ENCODE peak calls at places on chromosomes 11 and 22, in six cellular contexts. One of them, this sample, is unnamed.

GRCh38 chr11:6365659-6366058 is 24.6 kb upstream of the SMPD1 start:
- DNase-seq in brain microvascular endothelial cell: no peak
- DNase-seq in fibroblast of lung: no peak
- DNase-seq in caudate nucleus: no peak
- DNase-seq in SW 1271: no peak
- DNase-seq in T-helper 9 cell: no peak
- DNase-seq in this sample: no peak

GRCh38 chr11:76597533-76598425 is 72.8 kb downstream of the LRRC32 start:
- DNase-seq in brain microvascular endothelial cell: no peak
- DNase-seq in fibroblast of lung: no peak
- DNase-seq in caudate nucleus: no peak
- DNase-seq in SW 1271: no peak
- DNase-seq in T-helper 9 cell: no peak
- DNase-seq in this sample: no peak

GRCh38 chr22:28424427-28425080 is 255.1 kb downstream of the TTC28 start:
- DNase-seq in brain microvascular endothelial cell: no peak
- DNase-seq in fibroblast of lung: peak
- DNase-seq in caudate nucleus: no peak
- DNase-seq in SW 1271: no peak
- DNase-seq in T-helper 9 cell: no peak
- DNase-seq in this sample: no peak

GRCh38 chr22:37470087-37470445 is 16.1 kb downstream of the MFNG start:
- DNase-seq in brain microvascular endothelial cell: no peak
- DNase-seq in fibroblast of lung: peak
- DNase-seq in caudate nucleus: no peak
- DNase-seq in SW 1271: no peak
- DNase-seq in T-helper 9 cell: no peak
- DNase-seq in this sample: no peak

GRCh38 chr22:35648066-35649025 is at the start of gene APOL6:
- DNase-seq in brain microvascular endothelial cell: peak
- DNase-seq in fibroblast of lung: peak
- DNase-seq in caudate nucleus: peak
- DNase-seq in SW 1271: no peak
- DNase-seq in T-helper 9 cell: peak
- DNase-seq in this sample: peak

GRCh38 chr22:36197601-36198146 is 3.9 kb downstream of the APOL4 start:
- DNase-seq in brain microvascular endothelial cell: no peak
- DNase-seq in fibroblast of lung: no peak
- DNase-seq in caudate nucleus: no peak
- DNase-seq in SW 1271: no peak
- DNase-seq in T-helper 9 cell: no peak
- DNase-seq in this sample: no peak

GRCh38 chr11:34824425-34824824 is 91.8 kb downstream of the APIP start:
- DNase-seq in brain microvascular endothelial cell: no peak
- DNase-seq in fibroblast of lung: no peak
- DNase-seq in caudate nucleus: no peak
- DNase-seq in SW 1271: no peak
- DNase-seq in T-helper 9 cell: no peak
- DNase-seq in this sample: no peak

GRCh38 chr11:84993386-84993785 is 633.8 kb downstream of the DLG2 start:
- DNase-seq in brain microvascular endothelial cell: no peak
- DNase-seq in fibroblast of lung: peak
- DNase-seq in caudate nucleus: no peak
- DNase-seq in SW 1271: no peak
- DNase-seq in T-helper 9 cell: no peak
- DNase-seq in this sample: no peak

GRCh38 chr11:73528877-73529530 is 68.9 kb downstream of the FAM168A start:
- DNase-seq in brain microvascular endothelial cell: no peak
- DNase-seq in fibroblast of lung: no peak
- DNase-seq in caudate nucleus: no peak
- DNase-seq in SW 1271: no peak
- DNase-seq in T-helper 9 cell: no peak
- DNase-seq in this sample: no peak

GRCh38 chr11:116225236-116225635 is 547.6 kb downstream of the BUD13 start:
- DNase-seq in brain microvascular endothelial cell: no peak
- DNase-seq in fibroblast of lung: peak
- DNase-seq in caudate nucleus: peak
- DNase-seq in SW 1271: no peak
- DNase-seq in T-helper 9 cell: no peak
- DNase-seq in this sample: no peak

GRCh38 chr11:119026970-119027369 is 3.7 kb downstream of the SLC37A4 start:
- DNase-seq in brain microvascular endothelial cell: no peak
- DNase-seq in fibroblast of lung: no peak
- DNase-seq in caudate nucleus: no peak
- DNase-seq in SW 1271: no peak
- DNase-seq in T-helper 9 cell: no peak
- DNase-seq in this sample: no peak

GRCh38 chr11:121157756-121158155 is 56.7 kb downstream of the TECTA start:
- DNase-seq in brain microvascular endothelial cell: no peak
- DNase-seq in fibroblast of lung: no peak
- DNase-seq in caudate nucleus: no peak
- DNase-seq in SW 1271: no peak
- DNase-seq in T-helper 9 cell: no peak
- DNase-seq in this sample: no peak

GRCh38 chr22:37741312-37741795 is 44.5 kb downstream of the TRIOBP start:
- DNase-seq in brain microvascular endothelial cell: peak
- DNase-seq in fibroblast of lung: peak
- DNase-seq in caudate nucleus: no peak
- DNase-seq in SW 1271: no peak
- DNase-seq in T-helper 9 cell: no peak
- DNase-seq in this sample: no peak

GRCh38 chr22:45329536-45329936 is 19.8 kb downstream of the FAM118A start:
- DNase-seq in brain microvascular endothelial cell: no peak
- DNase-seq in fibroblast of lung: no peak
- DNase-seq in caudate nucleus: peak
- DNase-seq in SW 1271: no peak
- DNase-seq in T-helper 9 cell: no peak
- DNase-seq in this sample: no peak

This sample was measured in CD4-positive, alpha-beta T cell.